ENCODE peak calls at places on chromosomes 4 and X, in nine cellular contexts. F is A673; R is dorsolateral prefrontal cortex; O is stimulated activated naive CD8-positive, alpha-beta T cell treated with anti-CD3 and anti-CD28 coated beads, Interleukin-15, Interleukin-2, amounts not matched to agents 100 U/mL and 50 U/mL, for 24 hours; Z is HTR-8/SVneo; E is H9; Q is fibroblast of the conjunctiva; M is SJCRH30; N is EL. X is an unnamed sample.

GRCh38 chr4:185838514-185839203 is 26.7 kb upstream of the SORBS2 start:
- DNase-seq in F (no peak), R (no peak), O (no peak), Z (no peak), E (no peak), Q (no peak), M (no peak), N (no peak), X (no peak)

GRCh38 chr4:6557185-6557584 is 17.8 kb upstream of the MAN2B2 start:
- DNase-seq in F (no peak), R (no peak), O (no peak), Z (no peak), E (no peak), Q (no peak), M (no peak), N (no peak), X (no peak)

GRCh38 chr4:121898150-121898549 is 27.9 kb upstream of the BBS7 start:
- DNase-seq in F (peak), R (no peak), O (peak), Z (no peak), E (no peak), Q (no peak), M (no peak), N (no peak), X (no peak)

GRCh38 chrX:11462648-11463047 is 169.4 kb downstream of the AMELX start:
- DNase-seq in F (no peak), R (no peak), O (no peak), Z (no peak), E (no peak), Q (no peak), M (no peak), N (no peak), X (no peak)

GRCh38 chr4:133969202-133969873 is 232.3 kb downstream of the PABPC4L start:
- DNase-seq in F (peak), R (no peak), O (no peak), Z (no peak), E (no peak), Q (peak), M (peak), N (peak), X (peak)

GRCh38 chr4:13193662-13194061 is 290.5 kb downstream of the RAB28 start:
- DNase-seq in F (no peak), R (no peak), O (no peak), Z (no peak), E (no peak), Q (no peak), M (no peak), N (no peak), X (no peak)

GRCh38 chr4:176054942-176055341 is 10.7 kb upstream of the WDR17 start:
- DNase-seq in F (peak), R (no peak), O (no peak), Z (no peak), E (no peak), Q (no peak), M (no peak), N (no peak), X (no peak)

GRCh38 chr4:6050551-6050950 is 32.3 kb upstream of the C4orf50 start:
- DNase-seq in F (no peak), R (no peak), O (no peak), Z (no peak), E (no peak), Q (no peak), M (no peak), N (no peak), X (no peak)

GRCh38 chr4:158121203-158121586 is 51.6 kb downstream of the GASK1B start:
- DNase-seq in F (no peak), R (no peak), O (no peak), Z (peak), E (no peak), Q (peak), M (peak), N (peak), X (no peak)

GRCh38 chr4:10554694-10555093 is 97.5 kb upstream of the ZNF518B start:
- DNase-seq in F (peak), R (no peak), O (peak), Z (peak), E (peak), Q (peak), M (peak), N (peak), X (peak)

GRCh38 chr4:143343276-143343831 is 6.7 kb downstream of the GAB1 start:
- DNase-seq in F (no peak), R (no peak), O (no peak), Z (no peak), E (no peak), Q (no peak), M (no peak), N (no peak), X (no peak)

GRCh38 chr4:89273741-89274141 is 33.9 kb downstream of the GPRIN3 start:
- DNase-seq in F (no peak), R (no peak), O (no peak), Z (no peak), E (no peak), Q (no peak), M (no peak), N (no peak), X (no peak)

GRCh38 chrX:150337026-150337425 is 26.1 kb upstream of the MAMLD1 start:
- DNase-seq in F (no peak), R (no peak), O (no peak), Z (no peak), E (no peak), Q (no peak), M (no peak), N (no peak), X (no peak)

GRCh38 chrX:85836868-85837267 is 210.5 kb downstream of the CHM start:
- DNase-seq in F (no peak), R (no peak), O (no peak), Z (no peak), E (no peak), Q (peak), M (no peak), N (peak), X (no peak)

GRCh38 chr4:113064244-113064643 is 14.8 kb downstream of the ANK2 start:
- DNase-seq in F (no peak), R (no peak), O (no peak), Z (no peak), E (peak), Q (no peak), M (peak), N (no peak), X (peak)

GRCh38 chr4:6374575-6374974 is 97.8 kb downstream of the PPP2R2C start:
- DNase-seq in F (no peak), R (no peak), O (no peak), Z (no peak), E (no peak), Q (no peak), M (no peak), N (no peak), X (no peak)

GRCh38 chrX:111869639-111870034 is 6.3 kb upstream of the TRPC5OS start:
- DNase-seq in F (peak), R (no peak), O (no peak), Z (peak), E (peak), Q (peak), M (peak), N (peak), X (peak)

GRCh38 chrX:80810365-80810978 is 795 bp upstream of the BRWD3 start:
- DNase-seq in F (peak), R (no peak), O (no peak), Z (no peak), E (no peak), Q (no peak), M (no peak), N (peak), X (no peak)

GRCh38 chr4:8144359-8144758 is 14.3 kb downstream of the ABLIM2 start:
- DNase-seq in F (peak), R (no peak), O (no peak), Z (no peak), E (peak), Q (no peak), M (no peak), N (no peak), X (no peak)

GRCh38 chr4:169925678-169926077 is 100.5 kb downstream of the MFAP3L start:
- DNase-seq in F (no peak), R (no peak), O (no peak), Z (no peak), E (no peak), Q (no peak), M (no peak), N (no peak), X (no peak)

GRCh38 chrX:112081781-112082482 is 644 bp downstream of the TRPC5 start:
- DNase-seq in F (no peak), R (no peak), O (no peak), Z (no peak), E (peak), Q (no peak), M (no peak), N (no peak), X (no peak)

GRCh38 chr4:113683143-113683542 is 78.4 kb downstream of the CAMK2D start:
- DNase-seq in F (no peak), R (no peak), O (peak), Z (no peak), E (no peak), Q (no peak), M (no peak), N (no peak), X (peak)

GRCh38 chr4:16196482-16197393 is 29.5 kb downstream of the TAPT1 start:
- DNase-seq in F (peak), R (no peak), O (no peak), Z (peak), E (no peak), Q (peak), M (no peak), N (peak), X (no peak)

GRCh38 chr4:962231-963208 is 10.8 kb downstream of the DGKQ start:
- DNase-seq in F (no peak), R (no peak), O (no peak), Z (no peak), E (no peak), Q (no peak), M (no peak), N (no peak), X (no peak)

GRCh38 chrX:104902070-104902469 is 318.4 kb downstream of the TEX13A start:
- DNase-seq in F (no peak), R (no peak), O (no peak), Z (no peak), E (no peak), Q (no peak), M (no peak), N (no peak), X (no peak)

GRCh38 chr4:89755210-89755609 is 81.8 kb downstream of the SNCA start:
- DNase-seq in F (no peak), R (no peak), O (no peak), Z (no peak), E (no peak), Q (peak), M (no peak), N (no peak), X (no peak)

GRCh38 chr4:16337936-16338335 is 111.7 kb upstream of the TAPT1 start:
- DNase-seq in F (no peak), R (no peak), O (no peak), Z (no peak), E (no peak), Q (no peak), M (no peak), N (peak), X (no peak)

GRCh38 chr4:172390341-172390740 is 577.1 kb downstream of the GALNTL6 start:
- DNase-seq in F (no peak), R (no peak), O (no peak), Z (peak), E (no peak), Q (no peak), M (no peak), N (no peak), X (no peak)

GRCh38 chrX:142499992-142500391 is 294.9 kb upstream of the MAGEC2 start:
- DNase-seq in F (no peak), R (no peak), O (no peak), Z (no peak), E (no peak), Q (no peak), M (no peak), N (no peak), X (no peak)

GRCh38 chr4:187258651-187259401 is 535.2 kb upstream of the FAT1 start:
- DNase-seq in F (no peak), R (no peak), O (no peak), Z (no peak), E (no peak), Q (no peak), M (no peak), N (no peak), X (peak)